ENCODE peak calls at places on chromosomes 11 and 22, in four cellular contexts. H, W, P and Q are unnamed samples. For H3K4me1, the result is how much of the 10 kb centered on the place peaks cover.

GRCh38 chr22:44664149-44664548 is 37.9 kb upstream of the PRR5 start:
- DNase-seq in H (no peak), W (peak), P (no peak), Q (no peak)

GRCh38 chr22:17199131-17199731 is 20.0 kb downstream of the ADA2 start:
- DNase-seq in H (peak), W (peak), P (no peak), Q (peak)

GRCh38 chr11:61773356-61773755 is 19.0 kb downstream of the TMEM258 start:
- DNase-seq in H (no peak), W (no peak), P (no peak), Q (no peak)

GRCh38 chr11:34052608-34053160 is 1.2 kb downstream of the CAPRIN1 start:
- DNase-seq in H (peak), W (peak), P (no peak), Q (no peak)

GRCh38 chr11:22337571-22338464 is at the start of gene SLC17A6:
- DNase-seq in H (peak), W (peak), P (peak), Q (peak)

GRCh38 chr22:32545801-32546200 is 71.2 kb downstream of the FBXO7 start:
- DNase-seq in H (no peak), W (peak), P (no peak), Q (no peak)

GRCh38 chr11:70740475-70740825 is 342.1 kb downstream of the CTTN start:
- DNase-seq in H (no peak), W (no peak), P (no peak), Q (no peak)

GRCh38 chr11:36123353-36124220 is 165.6 kb downstream of the COMMD9 start:
- DNase-seq in H (no peak), W (no peak), P (no peak), Q (no peak)

GRCh38 chr22:27108425-27109114 is 451.2 kb downstream of the MIAT start:
- DNase-seq in H (peak), W (no peak), P (no peak), Q (no peak)

GRCh38 chr22:36770116-36770945 is 5.6 kb downstream of the IFT27 start:
- DNase-seq in H (peak), W (no peak), P (no peak), Q (peak)

GRCh38 chr11:47714554-47715081 is 551 bp downstream of the AGBL2 start:
- DNase-seq in H (peak), W (peak), P (no peak), Q (no peak)

GRCh38 chr11:73248526-73249185 is 23.5 kb upstream of the P2RY6 start:
- DNase-seq in H (no peak), W (no peak), P (no peak), Q (peak)

GRCh38 chr11:38640854-38641253 is 2042.8 kb upstream of the RAG2 start:
- DNase-seq in H (no peak), W (no peak), P (no peak), Q (no peak)

GRCh38 chr11:65209711-65210360 is 28.1 kb downstream of the CAPN1 start:
- DNase-seq in H (no peak), W (no peak), P (peak), Q (no peak)

GRCh38 chr11:85385561-85385960 is 241.6 kb downstream of the DLG2 start:
- DNase-seq in H (no peak), W (no peak), P (no peak), Q (no peak)

GRCh38 chr22:28217277-28217676 is 298.2 kb upstream of the PITPNB start:
- DNase-seq in H (no peak), W (no peak), P (no peak), Q (no peak)

GRCh38 chr22:20243545-20244249 is 24.4 kb downstream of the RTN4R start:
- DNase-seq in H (peak), W (peak), P (no peak), Q (peak)

GRCh38 chr11:128904872-128905344 is 13.8 kb downstream of the KCNJ5 start:
- DNase-seq in H (peak), W (peak), P (no peak), Q (peak)

GRCh38 chr11:64890084-64890944 is 11.9 kb upstream of the EHD1 start:
- DNase-seq in H (no peak), W (no peak), P (no peak), Q (no peak)

GRCh38 chr11:27720277-27720830 is 20.1 kb upstream of the BDNF start:
- DNase-seq in H (peak), W (peak), P (no peak), Q (peak)

GRCh38 chr11:14673824-14674432 is 30.3 kb downstream of the PDE3B start:
- DNase-seq in H (peak), W (no peak), P (no peak), Q (no peak)

GRCh38 chr22:46043816-46044717 is 67.1 kb upstream of the WNT7B start:
- DNase-seq in H (peak), W (no peak), P (no peak), Q (peak)

GRCh38 chr11:7759010-7759409 is 37.7 kb downstream of the OR5P2 start:
- DNase-seq in H (no peak), W (no peak), P (no peak), Q (no peak)

GRCh38 chr22:40572976-40573375 is 63.5 kb downstream of the MRTFA start:
- DNase-seq in H (no peak), W (no peak), P (no peak), Q (no peak)

GRCh38 chr22:19086944-19087343 is 35.3 kb downstream of the DGCR2 start:
- DNase-seq in H (no peak), W (peak), P (no peak), Q (no peak)

GRCh38 chr11:97409141-97409540 is 1019.3 kb downstream of the JRKL start:
- DNase-seq in H (no peak), W (no peak), P (no peak), Q (no peak)

DNA sequence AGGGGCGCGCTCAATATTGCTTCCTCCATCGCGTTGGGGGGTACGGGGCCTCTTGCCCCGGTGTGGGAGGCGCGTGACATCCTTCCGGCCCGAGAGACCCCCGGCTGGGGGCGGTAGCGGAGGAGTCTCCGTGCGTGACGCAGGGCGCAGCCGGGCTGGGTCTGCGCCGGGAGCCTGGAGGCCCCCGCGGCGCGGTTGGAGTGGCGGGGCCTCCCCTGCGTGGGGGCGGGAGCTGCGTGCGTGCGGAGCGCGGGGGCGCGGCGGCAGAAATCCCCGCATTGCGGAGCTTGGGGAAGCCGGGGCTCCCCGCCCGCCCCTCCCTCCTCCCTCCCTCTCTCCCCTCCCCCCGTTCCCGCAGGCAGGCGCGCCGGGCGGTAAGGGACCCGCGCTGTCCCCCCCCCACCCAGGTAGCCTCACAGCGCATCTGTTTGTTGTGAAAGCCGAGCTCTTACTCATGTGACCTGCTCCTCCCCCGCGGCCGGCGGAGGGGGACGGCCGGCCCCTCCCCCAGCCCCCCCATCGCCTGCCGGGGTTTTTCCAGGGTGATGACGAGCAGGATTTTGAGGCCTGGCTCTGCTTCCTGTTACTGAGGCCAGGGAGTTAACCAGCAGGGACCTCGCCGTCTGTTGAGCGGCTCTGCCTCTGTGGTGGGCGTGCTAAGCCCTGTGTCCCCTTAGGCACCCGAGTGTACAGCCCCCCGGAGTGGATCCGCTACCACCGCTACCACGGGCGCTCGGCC is 1.6 kb downstream of the PIM3 start:
- DNase-seq in H (peak), W (peak), P (peak), Q (peak)
- H3K4me1 ChIP-seq in H (under half), W (half or more), P (half or more), Q (under half)

GRCh38 chr11:62830904-62831519 is 839 bp downstream of the STX5 start:
- DNase-seq in H (peak), W (no peak), P (no peak), Q (peak)

GRCh38 chr11:62835336-62835735 is 2.7 kb upstream of the TEX54 start:
- DNase-seq in H (no peak), W (no peak), P (no peak), Q (no peak)

GRCh38 chr11:62832346-62833234 is at the start of gene TEX54:
- DNase-seq in H (no peak), W (no peak), P (no peak), Q (no peak)

DNA sequence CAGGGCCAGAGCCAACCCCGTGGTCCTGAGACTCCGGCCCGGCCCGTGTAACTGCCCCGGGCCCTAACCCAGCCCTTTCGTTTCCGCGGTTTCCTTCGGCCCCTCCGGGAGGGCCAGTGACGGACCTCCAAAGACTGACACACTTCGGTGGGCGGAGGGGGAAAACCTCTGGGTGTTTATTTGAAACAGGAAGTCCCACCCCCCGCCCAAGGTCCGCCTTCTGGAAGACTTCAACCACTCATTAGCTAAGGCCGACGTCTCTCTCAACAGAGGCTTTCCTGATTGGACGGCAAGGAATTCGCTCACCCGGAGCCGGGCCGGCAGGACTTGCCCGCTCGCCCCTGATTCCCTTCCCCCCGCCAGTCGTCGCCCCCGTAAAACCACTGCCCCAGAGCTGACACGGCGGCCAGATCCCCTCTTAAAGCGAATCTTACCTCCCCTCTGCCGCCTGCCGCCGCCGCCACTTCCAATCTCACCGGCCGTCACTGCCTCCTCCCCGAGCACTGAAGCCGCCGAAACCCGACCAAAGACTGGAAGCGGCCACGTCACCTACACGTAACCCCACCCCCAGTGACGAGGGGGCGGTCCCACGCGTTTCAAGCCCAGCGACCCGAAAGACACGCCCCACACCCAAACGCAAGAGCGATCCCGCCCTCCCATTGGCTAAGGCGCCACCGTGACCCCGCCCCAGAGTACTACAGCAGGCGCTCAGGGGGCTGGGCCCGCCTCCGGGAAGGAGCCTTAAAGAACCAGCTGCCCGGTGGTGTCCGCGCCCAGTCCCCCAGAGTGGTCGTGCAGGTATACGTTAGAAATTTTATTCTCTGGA is at the start of gene STX5:
- DNase-seq in H (peak), W (peak), P (peak), Q (peak)
- H3K4ac ChIP-seq in H (peak), W (peak), P (peak), Q (no peak)

GRCh38 chr11:17481905-17482304 is 5.3 kb upstream of the ABCC8 start:
- DNase-seq in H (no peak), W (no peak), P (no peak), Q (no peak)
- H2AK5ac ChIP-seq in H (no peak), W (no peak), P (no peak), Q (no peak)

GRCh38 chr11:77127674-77127968 is 425 bp upstream of the MYO7A start:
- DNase-seq in H (peak), W (no peak), P (no peak), Q (no peak)
- H3K4me1 ChIP-seq in H (under half), W (under half), P (under half), Q (under half)

DNA sequence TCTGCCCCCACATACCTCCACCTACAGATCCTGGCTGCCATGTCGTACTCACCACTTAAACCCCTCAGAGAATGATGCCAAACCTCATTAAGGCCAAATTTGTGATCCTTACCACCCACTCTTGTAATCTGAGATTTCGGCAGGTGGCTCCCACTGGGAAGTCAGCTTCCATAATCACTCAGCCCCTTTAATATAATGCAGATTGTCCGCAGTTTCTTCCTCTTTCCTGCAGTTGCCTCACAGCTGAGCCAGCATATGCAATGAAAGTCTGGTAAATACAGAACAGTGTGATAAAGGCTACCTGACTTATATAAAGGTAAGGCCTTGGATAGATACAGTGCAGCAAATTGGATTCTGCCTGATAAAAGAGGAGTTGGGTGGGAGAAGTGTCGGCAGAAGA is 515.2 kb upstream of the TENM4 start:
- DNase-seq in H (no peak), W (no peak), P (no peak), Q (no peak)
- H3K4ac ChIP-seq in H (no peak), W (no peak), P (no peak), Q (no peak)

GRCh38 chr11:44755553-44756505 is 29.1 kb downstream of the TSPAN18 start:
- DNase-seq in H (no peak), W (no peak), P (no peak), Q (peak)
- H2AK5ac ChIP-seq in H (no peak), W (no peak), P (no peak), Q (no peak)

GRCh38 chr11:77324508-77324907 is 23.0 kb upstream of the GDPD4 start:
- DNase-seq in H (no peak), W (peak), P (no peak), Q (no peak)

GRCh38 chr11:77322506-77322905 is 21.0 kb upstream of the GDPD4 start:
- DNase-seq in H (no peak), W (peak), P (peak), Q (no peak)

GRCh38 chr11:77325159-77325558 is 23.7 kb upstream of the GDPD4 start:
- DNase-seq in H (no peak), W (no peak), P (no peak), Q (no peak)

GRCh38 chr11:77320351-77320750 is 18.9 kb upstream of the GDPD4 start:
- DNase-seq in H (no peak), W (no peak), P (no peak), Q (no peak)

DNA sequence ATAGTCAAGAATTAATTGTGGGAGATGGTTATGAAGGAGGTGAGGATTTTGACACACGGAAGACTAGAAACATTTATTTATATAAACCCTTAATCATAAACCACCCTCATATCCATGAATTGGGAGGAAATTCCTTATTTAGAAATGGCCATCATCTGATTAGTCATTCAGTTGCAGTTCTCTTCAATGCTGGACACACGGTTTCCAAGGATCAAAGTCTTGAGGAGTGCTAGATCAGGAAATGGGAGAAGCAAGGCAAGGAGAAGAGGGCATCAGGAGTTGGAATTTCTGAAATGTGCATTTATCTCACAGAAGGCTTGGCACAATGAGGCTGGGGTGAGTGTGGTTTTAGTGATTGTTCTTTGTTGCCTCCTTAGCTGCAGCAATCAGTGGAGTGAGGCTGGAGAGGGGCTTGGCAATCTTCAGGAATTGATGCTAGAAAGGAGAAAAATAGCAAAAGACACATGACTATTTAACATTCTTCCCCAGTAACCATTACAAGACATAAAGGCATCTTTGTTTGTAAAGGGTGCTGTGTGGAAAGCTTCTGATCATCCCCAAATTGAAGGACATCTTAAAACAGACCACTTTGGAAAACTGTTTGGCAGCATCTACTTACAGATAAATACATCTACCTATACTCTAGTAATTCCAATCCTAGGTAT is 21.6 kb upstream of the GDPD4 start:
- DNase-seq in H (no peak), W (no peak), P (no peak), Q (no peak)
- H3K4me1 ChIP-seq in H (under half), W (under half), P (under half), Q (under half)

GRCh38 chr22:25393121-25393805 is 171.2 kb upstream of the GRK3 start:
- DNase-seq in H (no peak), W (no peak), P (no peak), Q (no peak)
- H3K4ac ChIP-seq in H (no peak), W (no peak), P (no peak), Q (no peak)